ENCODE peak calls at places on chromosomes 7 and 10, in ten cellular contexts. E, D, L, X, I, Z, N, W, O and C are unnamed samples.

GRCh38 chr7:92246363-92247101 is 758 bp downstream of the ANKIB1 start:
- DNase-seq in E (peak), D (peak), L (no peak), X (no peak), I (peak), Z (no peak), N (peak), W (peak), O (peak), C (no peak)

GRCh38 chr7:106205621-106206222 is 79.1 kb downstream of the NAMPT start:
- DNase-seq in E (no peak), D (no peak), L (no peak), X (no peak), I (no peak), Z (no peak), N (peak), W (no peak), O (peak), C (no peak)

GRCh38 chr10:101218423-101219136 is 10.7 kb downstream of the LBX1 start:
- DNase-seq in E (no peak), D (no peak), L (no peak), X (no peak), I (no peak), Z (no peak), N (no peak), W (peak), O (no peak), C (no peak)

GRCh38 chr7:18541189-18541870 is 45.8 kb downstream of the HDAC9 start:
- DNase-seq in E (no peak), D (no peak), L (no peak), X (peak), I (no peak), Z (no peak), N (no peak), W (no peak), O (peak), C (no peak)

GRCh38 chr7:73770002-73770859 is at the start of gene CLDN3:
- DNase-seq in E (peak), D (peak), L (no peak), X (peak), I (peak), Z (peak), N (no peak), W (peak), O (peak), C (no peak)

GRCh38 chr10:48289652-48290238 is 15.2 kb upstream of the FRMPD2 start:
- DNase-seq in E (peak), D (peak), L (peak), X (no peak), I (peak), Z (no peak), N (peak), W (peak), O (peak), C (peak)

GRCh38 chr10:133100706-133101463 is 13.2 kb downstream of the ADGRA1 start:
- DNase-seq in E (peak), D (peak), L (no peak), X (no peak), I (peak), Z (no peak), N (peak), W (no peak), O (no peak), C (no peak)

GRCh38 chr10:112585960-112586359 is 138.9 kb downstream of the VTI1A start:
- DNase-seq in E (no peak), D (no peak), L (no peak), X (no peak), I (no peak), Z (no peak), N (peak), W (no peak), O (peak), C (no peak)

GRCh38 chr10:93074137-93074596 is 474 bp downstream of the CYP26A1 start:
- DNase-seq in E (peak), D (peak), L (no peak), X (no peak), I (no peak), Z (no peak), N (no peak), W (peak), O (no peak), C (no peak)

GRCh38 chr7:137882806-137883205 is 36.0 kb upstream of the DGKI start:
- DNase-seq in E (no peak), D (no peak), L (no peak), X (no peak), I (no peak), Z (no peak), N (no peak), W (no peak), O (peak), C (no peak)

GRCh38 chr10:47303105-47303504 is 3.1 kb downstream of the GDF10 start:
- DNase-seq in E (no peak), D (no peak), L (no peak), X (no peak), I (no peak), Z (no peak), N (no peak), W (no peak), O (no peak), C (no peak)

GRCh38 chr7:159205833-159206232 is 61.2 kb upstream of the VIPR2 start:
- DNase-seq in E (no peak), D (no peak), L (no peak), X (no peak), I (no peak), Z (no peak), N (no peak), W (no peak), O (no peak), C (no peak)

GRCh38 chr7:115449689-115450088 is 527.8 kb downstream of the MDFIC start:
- DNase-seq in E (peak), D (no peak), L (no peak), X (no peak), I (no peak), Z (no peak), N (peak), W (no peak), O (no peak), C (no peak)

GRCh38 chr7:98323597-98324322 is 42.3 kb downstream of the BRI3 start:
- DNase-seq in E (peak), D (peak), L (no peak), X (no peak), I (no peak), Z (no peak), N (peak), W (no peak), O (peak), C (no peak)

GRCh38 chr10:61271127-61271780 is 181.9 kb downstream of the TMEM26 start:
- DNase-seq in E (peak), D (no peak), L (peak), X (no peak), I (no peak), Z (no peak), N (peak), W (no peak), O (peak), C (no peak)
- TF ChIP-seq CTCF in E (peak), D (peak), L (no peak), X (no peak), I (peak), Z (no peak), N (peak), W (peak), O (no peak), C (no peak)

GRCh38 chr10:122163182-122164027 is 107.7 kb upstream of the BTBD16 start:
- DNase-seq in E (peak), D (peak), L (no peak), X (no peak), I (peak), Z (no peak), N (no peak), W (peak), O (peak), C (no peak)

GRCh38 chr10:122161795-122162194 is 109.3 kb upstream of the BTBD16 start:
- DNase-seq in E (no peak), D (no peak), L (no peak), X (no peak), I (no peak), Z (no peak), N (no peak), W (no peak), O (no peak), C (no peak)

GRCh38 chr10:122164815-122165491 is 106.1 kb upstream of the BTBD16 start:
- DNase-seq in E (peak), D (peak), L (peak), X (no peak), I (no peak), Z (no peak), N (no peak), W (no peak), O (no peak), C (no peak)

GRCh38 chr10:122164028-122164601 is 107.0 kb upstream of the BTBD16 start:
- DNase-seq in E (peak), D (peak), L (no peak), X (no peak), I (peak), Z (no peak), N (no peak), W (peak), O (peak), C (no peak)

DNA sequence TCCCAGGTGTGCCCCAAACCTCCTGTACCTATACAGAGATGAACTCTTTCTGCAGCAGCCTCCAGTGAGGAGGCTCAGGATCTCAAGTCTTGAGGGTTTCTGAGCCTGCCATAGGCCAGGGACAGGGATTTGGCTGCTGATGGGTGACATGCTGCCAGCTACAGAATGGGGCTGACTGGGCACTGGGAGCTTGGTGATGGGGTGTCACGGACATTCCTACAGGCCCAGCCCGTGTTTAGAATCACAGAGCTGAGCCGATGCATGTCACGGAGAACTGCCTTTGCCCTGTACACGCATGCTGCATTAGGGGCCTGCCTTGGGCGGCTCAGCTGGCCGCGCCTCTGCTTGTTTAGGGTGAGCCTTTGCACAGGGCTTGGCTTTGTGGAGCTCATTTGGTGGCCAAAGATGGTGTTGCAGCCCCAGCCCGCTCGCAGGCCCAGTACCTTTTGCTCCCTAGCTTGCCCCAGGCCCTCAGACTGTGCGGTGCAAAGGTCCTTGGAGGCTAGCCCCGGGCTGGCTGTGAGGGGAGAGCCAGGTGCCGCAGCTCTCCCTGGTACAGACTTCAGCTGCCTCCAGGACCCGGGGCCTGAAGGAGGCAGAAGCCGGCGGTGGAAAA is 108.4 kb upstream of the BTBD16 start:
- DNase-seq in E (peak), D (no peak), L (peak), X (no peak), I (no peak), Z (no peak), N (no peak), W (peak), O (peak), C (no peak)
- H3K4me3 ChIP-seq in E (peak), D (peak), L (no peak), X (peak), I (peak), Z (no peak), N (peak), W (peak), O (no peak), C (no peak)

GRCh38 chr10:110446954-110447608 is 50.6 kb upstream of the DUSP5 start:
- DNase-seq in E (no peak), D (no peak), L (no peak), X (peak), I (no peak), Z (peak), N (peak), W (no peak), O (peak), C (peak)
- TF ChIP-seq CTCF in E (no peak), D (no peak), L (no peak), X (no peak), I (peak), Z (no peak), N (peak), W (no peak), O (peak), C (no peak)

DNA sequence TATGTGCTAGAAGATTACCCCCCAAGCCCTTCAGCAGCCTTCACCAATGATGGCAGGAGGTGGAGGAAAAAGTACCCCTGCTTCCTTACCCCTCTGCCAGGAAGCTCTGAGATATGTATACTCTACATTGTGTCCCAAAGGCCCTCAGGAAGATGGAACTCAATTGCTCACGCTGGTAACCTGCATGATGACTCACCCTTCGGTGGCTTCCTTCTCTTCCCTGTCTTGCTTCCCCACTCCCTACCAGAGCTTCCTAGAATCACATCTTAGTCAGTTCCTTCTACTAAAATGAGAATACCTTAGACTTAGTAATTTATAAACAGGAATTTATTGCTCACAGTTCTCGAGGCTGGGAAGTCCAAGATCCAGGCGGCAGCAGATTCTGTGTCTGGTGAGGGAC is 405.6 kb downstream of the TYW1 start:
- DNase-seq in E (no peak), D (no peak), L (no peak), X (no peak), I (no peak), Z (no peak), N (no peak), W (no peak), O (no peak), C (no peak)
- H3K4me3 ChIP-seq in E (no peak), D (no peak), L (no peak), X (no peak), I (no peak), Z (no peak), N (no peak), W (no peak), O (no peak), C (no peak)

GRCh38 chr10:100009793-100010676 is at the start of gene DNMBP:
- DNase-seq in E (peak), D (peak), L (peak), X (peak), I (peak), Z (peak), N (peak), W (peak), O (peak), C (peak)
- TF ChIP-seq CTCF in E (peak), D (peak), L (peak), X (peak), I (peak), Z (no peak), N (peak), W (peak), O (peak), C (no peak)

GRCh38 chr7:70738080-70738479 is 393.9 kb upstream of the GALNT17 start:
- DNase-seq in E (peak), D (no peak), L (no peak), X (no peak), I (no peak), Z (no peak), N (peak), W (no peak), O (peak), C (peak)
- H3K4me3 ChIP-seq in E (no peak), D (no peak), L (no peak), X (no peak), I (no peak), Z (no peak), N (no peak), W (no peak), O (no peak), C (no peak)

GRCh38 chr10:129849452-129849750 is 114.7 kb downstream of the EBF3 start:
- DNase-seq in E (no peak), D (no peak), L (no peak), X (no peak), I (no peak), Z (no peak), N (no peak), W (no peak), O (no peak), C (no peak)
- TF ChIP-seq CTCF in E (no peak), D (no peak), L (no peak), X (no peak), I (no peak), Z (no peak), N (no peak), W (no peak), O (no peak), C (no peak)